ENCODE peak calls at places on chromosomes 4 and X, in seven cellular contexts. R, V, F, K, O, S and P are unnamed samples.

GRCh38 chrX:64662876-64663275 is 267.6 kb upstream of the MTMR8 start:
- DNase-seq in K (no peak), F (no peak), S (no peak), O (no peak), R (no peak), V (no peak), P (no peak)

GRCh38 chr4:52873861-52874343 is 11.8 kb downstream of the RASL11B start:
- DNase-seq in O (no peak), V (no peak), R (no peak), F (no peak), S (no peak), K (no peak), P (no peak)

GRCh38 chrX:9928083-9928482 is 39.1 kb upstream of the CLDN34 start:
- DNase-seq in R (no peak), V (peak; percentile 32), O (no peak), F (no peak), S (no peak), K (no peak), P (no peak)

GRCh38 chr4:127759893-127760292 is 22.2 kb upstream of the HSPA4L start:
- DNase-seq in F (no peak), R (no peak), K (no peak), S (no peak), O (no peak), V (no peak), P (no peak)

GRCh38 chr4:19300213-19300612 is 951.5 kb upstream of the SLIT2 start:
- DNase-seq in O (peak; percentile 4), F (no peak), R (no peak), V (no peak), K (no peak), S (no peak), P (no peak)

GRCh38 chrX:64850371-64851082 is 125.7 kb downstream of the ZC4H2 start:
- DNase-seq in R (no peak), K (no peak), S (no peak), V (no peak), F (no peak), O (no peak), P (no peak)

GRCh38 chr4:8419222-8420041 is 21.1 kb downstream of the ACOX3 start:
- DNase-seq in K (no peak), S (no peak), O (no peak), R (no peak), V (no peak), F (no peak), P (no peak)

GRCh38 chr4:110249687-110250387 is 51.4 kb upstream of the ELOVL6 start:
- DNase-seq in S (no peak), F (no peak), O (no peak), K (no peak), R (no peak), V (no peak), P (no peak)

GRCh38 chr4:119209077-119209476 is 3.4 kb upstream of the USP53 start:
- DNase-seq in R (no peak), S (no peak), F (no peak), K (peak; percentile 46), O (peak; percentile 70), V (no peak), P (no peak)

GRCh38 chr4:81257021-81257420 is 42.0 kb upstream of the PRKG2 start:
- DNase-seq in R (no peak), K (no peak), F (no peak), O (peak; percentile 47), S (no peak), V (no peak), P (no peak)